ENCODE peak calls at places on chromosomes 12 and 14, in six cellular contexts. G, B, A, H, K and E are unnamed samples.

GRCh38 chr12:30846776-30847175 is 79.8 kb upstream of the TSPAN11 start:
- DNase-seq in G (no peak), B (no peak), A (no peak), H (no peak), K (no peak), E (no peak)

GRCh38 chr14:100165376-100165775 is 5.9 kb upstream of the DEGS2 start:
- DNase-seq in G (peak), B (no peak), A (no peak), H (peak), K (peak), E (no peak)

GRCh38 chr12:93740721-93741120 is 63.5 kb downstream of the CRADD start:
- DNase-seq in G (no peak), B (no peak), A (no peak), H (no peak), K (peak), E (no peak)

GRCh38 chr14:58765375-58765774 is 127.6 kb downstream of the DACT1 start:
- DNase-seq in G (no peak), B (no peak), A (no peak), H (no peak), K (no peak), E (no peak)

GRCh38 chr14:85024931-85025330 is 505.0 kb upstream of the FLRT2 start:
- DNase-seq in G (no peak), B (no peak), A (no peak), H (no peak), K (no peak), E (no peak)

GRCh38 chr12:132360906-132361777 is 31.8 kb upstream of the GALNT9 start:
- DNase-seq in G (peak), B (no peak), A (no peak), H (peak), K (no peak), E (no peak)

GRCh38 chr14:52266782-52267181 is 716 bp upstream of the PTGDR start:
- DNase-seq in G (no peak), B (no peak), A (no peak), H (no peak), K (no peak), E (no peak)

GRCh38 chr14:93009471-93010117 is 86.6 kb downstream of the CHGA start:
- DNase-seq in G (no peak), B (no peak), A (no peak), H (no peak), K (no peak), E (peak)

GRCh38 chr12:6605425-6606330 is 1.5 kb downstream of the CHD4 start:
- DNase-seq in G (no peak), B (no peak), A (no peak), H (peak), K (peak), E (no peak)

GRCh38 chr12:131586761-131587160 is 124.1 kb upstream of the SFSWAP start:
- DNase-seq in G (no peak), B (no peak), A (no peak), H (no peak), K (no peak), E (no peak)

GRCh38 chr12:30862486-30862885 is 64.1 kb upstream of the TSPAN11 start:
- DNase-seq in G (no peak), B (no peak), A (no peak), H (no peak), K (no peak), E (no peak)

GRCh38 chr14:59619071-59619470 is 42.5 kb upstream of the CCDC175 start:
- DNase-seq in G (no peak), B (no peak), A (no peak), H (no peak), K (no peak), E (no peak)

GRCh38 chr12:96882862-96883261 is 24.2 kb upstream of the NEDD1 start:
- DNase-seq in G (no peak), B (no peak), A (no peak), H (no peak), K (no peak), E (no peak)

GRCh38 chr12:46555379-46555778 is 182.8 kb upstream of the SLC38A2 start:
- DNase-seq in G (no peak), B (no peak), A (peak), H (no peak), K (no peak), E (no peak)

GRCh38 chr12:46553266-46553665 is 180.7 kb upstream of the SLC38A2 start:
- DNase-seq in G (no peak), B (no peak), A (no peak), H (no peak), K (no peak), E (no peak)

GRCh38 chr12:112905451-112906089 is 1.2 kb upstream of the OAS1 start:
- DNase-seq in G (no peak), B (no peak), A (no peak), H (no peak), K (no peak), E (no peak)

GRCh38 chr14:96626916-96627315 is 124.7 kb downstream of the PAPOLA start:
- DNase-seq in G (no peak), B (peak), A (no peak), H (no peak), K (no peak), E (no peak)

GRCh38 chr14:48247972-48248371 is 572.6 kb upstream of the MDGA2 start:
- DNase-seq in G (no peak), B (no peak), A (no peak), H (no peak), K (no peak), E (no peak)

GRCh38 chr12:106064622-106065021 is 74.1 kb downstream of the NUAK1 start:
- DNase-seq in G (no peak), B (no peak), A (no peak), H (no peak), K (no peak), E (no peak)

GRCh38 chr12:7017870-7018349 is 366 bp downstream of the LPCAT3 start:
- DNase-seq in G (no peak), B (no peak), A (no peak), H (no peak), K (no peak), E (no peak)

GRCh38 chr12:4099276-4099675 is 174.3 kb upstream of the CCND2 start:
- DNase-seq in G (no peak), B (no peak), A (no peak), H (peak), K (peak), E (no peak)

GRCh38 chr14:99277534-99277933 is 5.5 kb upstream of the BCL11B start:
- DNase-seq in G (no peak), B (no peak), A (no peak), H (no peak), K (no peak), E (no peak)

GRCh38 chr12:64137117-64137516 is 85.0 kb downstream of the KICS2 start:
- DNase-seq in G (no peak), B (no peak), A (no peak), H (no peak), K (no peak), E (no peak)

GRCh38 chr14:22375321-22375930 is 213.6 kb downstream of the DAD1 start:
- DNase-seq in G (no peak), B (no peak), A (no peak), H (no peak), K (peak), E (peak)

GRCh38 chr12:98896938-98897337 is 251.8 kb downstream of the APAF1 start:
- DNase-seq in G (no peak), B (no peak), A (no peak), H (peak), K (peak), E (peak)

GRCh38 chr12:42716521-42716920 is 127.0 kb upstream of the PRICKLE1 start:
- DNase-seq in G (no peak), B (no peak), A (no peak), H (no peak), K (no peak), E (no peak)

GRCh38 chr12:14919455-14919854 is 18.9 kb downstream of the ERP27 start:
- DNase-seq in G (no peak), B (no peak), A (no peak), H (no peak), K (no peak), E (no peak)

GRCh38 chr14:50388256-50388931 is 8.3 kb downstream of the CDKL1 start:
- DNase-seq in G (no peak), B (no peak), A (no peak), H (peak), K (peak), E (no peak)

GRCh38 chr14:76918751-76919421 is 92.7 kb downstream of the LRRC74A start:
- DNase-seq in G (peak), B (no peak), A (peak), H (peak), K (peak), E (no peak)

GRCh38 chr12:66708704-66709443 is 30.0 kb upstream of the GRIP1 start:
- DNase-seq in G (no peak), B (no peak), A (no peak), H (no peak), K (peak), E (no peak)

GRCh38 chr12:100075598-100075997 is 67.1 kb downstream of the BLTP3B start:
- DNase-seq in G (no peak), B (no peak), A (no peak), H (no peak), K (no peak), E (no peak)
- TF ChIP-seq CTCF in G (no peak), B (no peak), A (no peak), H (no peak), K (no peak), E (peak)

DNA sequence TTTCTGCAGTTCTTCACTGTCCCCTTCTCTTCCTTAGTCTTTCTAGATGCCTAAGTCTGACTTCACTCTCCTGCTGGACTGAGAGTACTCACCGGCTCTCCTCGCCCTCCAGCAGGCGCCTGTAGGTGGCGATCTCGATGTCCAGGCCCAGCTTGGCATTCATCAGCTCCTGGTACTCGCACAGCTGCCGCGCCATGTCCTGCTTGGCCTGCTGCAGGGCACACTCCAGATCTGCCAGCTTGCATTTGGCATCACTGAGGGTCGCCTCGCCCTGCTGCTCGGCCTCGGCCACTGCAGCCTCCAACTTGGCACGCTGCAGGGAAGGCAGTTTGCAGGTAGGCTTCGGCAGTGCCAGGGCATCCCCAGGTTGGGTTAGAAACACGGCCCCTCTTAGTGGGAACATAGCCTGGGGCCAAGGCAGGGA is 5.2 kb downstream of the KRT84 start:
- DNase-seq in G (peak), B (no peak), A (no peak), H (peak), K (peak), E (peak)
- TF ChIP-seq CTCF in G (peak), B (peak), A (peak), H (no peak), K (peak), E (peak)

GRCh38 chr14:36647417-36647826 is 14.2 kb upstream of the PAX9 start:
- DNase-seq in G (no peak), B (no peak), A (no peak), H (peak), K (peak), E (no peak)

GRCh38 chr14:36652542-36653201 is 9.0 kb upstream of the PAX9 start:
- DNase-seq in G (no peak), B (no peak), A (no peak), H (no peak), K (no peak), E (no peak)

GRCh38 chr14:36649872-36650650 is 11.6 kb upstream of the PAX9 start:
- DNase-seq in G (no peak), B (no peak), A (no peak), H (no peak), K (no peak), E (no peak)

GRCh38 chr14:36646664-36647416 is 14.8 kb upstream of the PAX9 start:
- DNase-seq in G (no peak), B (peak), A (no peak), H (peak), K (peak), E (no peak)

GRCh38 chr14:36647827-36648753 is 13.6 kb upstream of the PAX9 start:
- DNase-seq in G (peak), B (peak), A (no peak), H (peak), K (peak), E (peak)
- TF ChIP-seq CTCF in G (peak), B (peak), A (peak), H (no peak), K (peak), E (peak)

DNA sequence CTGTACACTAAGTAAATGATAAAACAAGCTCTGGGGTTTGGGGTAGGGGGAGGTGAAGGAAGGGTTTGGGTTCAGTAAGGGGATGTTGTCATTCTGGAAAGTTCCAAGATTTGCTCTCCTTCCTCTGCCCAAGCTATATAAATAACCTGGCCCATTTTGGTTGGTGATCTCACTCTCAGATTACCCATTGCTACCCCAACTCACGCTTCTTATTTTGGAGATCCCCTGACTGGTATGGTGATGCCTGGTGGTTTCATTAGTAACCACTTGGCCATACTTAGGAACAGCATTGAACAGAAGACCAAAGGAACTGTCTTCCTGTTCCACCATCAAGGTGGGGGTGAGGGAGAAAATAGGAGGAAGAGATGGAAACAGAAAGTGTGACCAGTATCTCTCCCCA is 259.6 kb upstream of the TBX3 start:
- DNase-seq in G (no peak), B (no peak), A (no peak), H (no peak), K (no peak), E (no peak)
- TF ChIP-seq CTCF in G (no peak), B (no peak), A (no peak), H (no peak), K (no peak), E (no peak)

DNA sequence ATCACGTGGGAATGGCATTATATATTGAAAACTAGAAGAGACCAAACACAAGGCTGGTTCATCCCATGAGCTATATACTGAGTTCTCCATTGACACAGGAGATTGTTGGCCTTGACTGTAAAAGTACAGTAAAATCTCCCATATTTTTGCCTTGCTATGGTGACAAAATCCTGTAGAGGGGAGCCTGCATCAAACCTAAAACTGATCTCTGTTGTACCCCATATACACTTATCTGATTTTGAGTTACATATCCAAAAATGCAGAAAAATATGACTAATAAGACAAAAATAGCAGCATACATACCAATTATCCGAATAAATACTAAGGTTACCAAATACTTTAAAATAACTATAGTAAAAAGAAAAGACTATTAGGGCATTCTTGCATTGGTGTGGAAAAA is 60.4 kb downstream of the TMTC3 start:
- DNase-seq in G (no peak), B (no peak), A (no peak), H (no peak), K (no peak), E (no peak)
- TF ChIP-seq CTCF in G (no peak), B (no peak), A (peak), H (no peak), K (no peak), E (no peak)

DNA sequence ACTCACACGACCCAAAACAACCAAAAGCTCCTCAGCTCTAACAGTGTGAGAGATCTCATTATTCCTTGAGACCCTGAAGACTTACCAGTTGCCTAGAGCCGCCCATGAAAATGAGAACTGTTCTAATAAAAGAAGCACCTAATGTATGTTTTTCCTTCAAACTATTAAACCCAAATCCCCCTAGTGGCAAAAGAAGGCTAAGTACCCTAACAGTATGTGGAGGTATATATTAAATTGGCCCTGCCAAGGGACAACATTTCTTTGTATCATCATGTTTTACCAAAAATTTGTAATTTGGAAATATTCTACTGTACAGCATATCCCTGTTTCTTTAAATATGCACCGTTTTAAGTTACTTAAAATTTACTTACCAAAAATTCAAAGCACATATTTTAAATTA is 38.0 kb upstream of the PPFIA2 start:
- DNase-seq in G (no peak), B (no peak), A (no peak), H (no peak), K (peak), E (no peak)
- TF ChIP-seq CTCF in G (peak), B (peak), A (peak), H (peak), K (peak), E (peak)

DNA sequence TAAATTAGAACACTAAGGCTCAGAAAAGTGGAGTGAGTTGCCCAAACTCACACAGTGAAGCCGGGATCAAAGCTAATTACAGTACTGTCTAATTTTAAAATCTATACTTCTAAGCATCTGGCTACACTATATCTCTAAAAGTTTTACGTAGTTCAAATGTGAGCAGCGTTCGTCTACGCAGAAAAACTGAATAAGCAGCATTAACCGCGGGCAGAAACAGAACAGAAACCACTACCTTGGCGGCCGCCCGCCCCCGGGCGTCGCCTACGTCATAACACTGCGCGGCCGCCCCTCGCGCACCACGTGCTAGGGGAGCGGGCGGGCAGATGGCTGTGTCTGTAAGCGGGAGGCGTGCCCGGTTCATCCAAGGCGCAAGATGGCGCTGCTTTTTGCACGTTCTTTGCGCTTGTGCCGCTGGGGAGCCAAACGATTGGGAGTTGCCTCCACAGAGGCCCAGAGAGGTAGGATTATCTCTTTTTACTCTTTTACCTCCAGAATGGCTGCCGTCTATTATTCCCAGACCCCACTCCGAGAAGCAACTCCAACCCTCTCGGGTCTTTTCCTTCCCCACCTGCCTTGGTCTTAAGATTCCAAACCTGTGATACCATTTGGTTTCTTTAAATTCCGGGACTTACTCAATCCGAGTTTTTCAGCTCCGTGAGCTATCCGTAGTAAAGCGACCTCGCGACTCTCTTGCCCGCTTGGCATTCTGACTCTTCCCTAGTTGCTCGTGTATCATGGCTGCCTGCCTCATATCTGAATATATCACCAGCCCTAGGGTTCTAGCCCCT is at the start of gene SPRYD4:
- DNase-seq in G (peak), B (peak), A (peak), H (peak), K (peak), E (peak)
- TF ChIP-seq CTCF in G (peak), B (peak), A (peak), H (no peak), K (peak), E (peak)

GRCh38 chr14:21233457-21234076 is 35.7 kb downstream of the HNRNPC start:
- DNase-seq in G (no peak), B (no peak), A (no peak), H (no peak), K (peak), E (no peak)
- TF ChIP-seq CTCF in G (peak), B (peak), A (peak), H (no peak), K (peak), E (peak)